ENCODE peak calls at places on chromosomes 3 and 15, in ten cellular contexts. S is endothelial cell, E is NCI-H82, L is GM12865, G is right atrium auricular region, K is EL, D is kidney epithelial cell, Z is Kasumi-1, J is GM13976, U is brain microvascular endothelial cell. F is an unnamed sample.

GRCh38 chr3:63964287-63965073 is 52.3 kb upstream of the SCAANT1 start:
- DNase-seq in L (peak), S (no peak), K (no peak), D (no peak), J (no peak), G (no peak), Z (no peak), U (no peak), E (peak), F (no peak)

GRCh38 chr15:63524316-63525015 is 20.1 kb downstream of the USP3 start:
- DNase-seq in L (no peak), J (no peak), G (no peak), E (no peak), D (no peak), Z (no peak), K (no peak), U (no peak), S (no peak), F (no peak)

GRCh38 chr15:45489690-45490238 is 32.8 kb downstream of the SLC30A4 start:
- DNase-seq in S (no peak), L (no peak), G (no peak), J (no peak), D (no peak), Z (no peak), E (no peak), K (no peak), U (no peak), F (no peak)

GRCh38 chr15:100902436-100903190 is 16.5 kb upstream of the LRRK1 start:
- DNase-seq in K (peak), S (no peak), U (peak), G (peak), D (peak), J (peak), Z (peak), E (peak), L (peak), F (peak)

GRCh38 chr3:134035836-134036235 is 6.1 kb upstream of the SLCO2A1 start:
- DNase-seq in E (no peak), S (no peak), Z (no peak), D (no peak), L (no peak), K (no peak), U (no peak), G (peak), J (no peak), F (no peak)

GRCh38 chr3:133754973-133755828 is 9.0 kb downstream of the TF start:
- DNase-seq in Z (no peak), S (no peak), G (no peak), E (no peak), L (no peak), K (no peak), U (no peak), D (no peak), J (no peak), F (no peak)

GRCh38 chr15:52050416-52050815 is 31.4 kb downstream of the MAPK6 start:
- DNase-seq in G (no peak), K (peak), Z (no peak), E (no peak), U (no peak), J (no peak), D (no peak), L (no peak), S (no peak), F (no peak)

GRCh38 chr3:125220681-125221429 is 8.3 kb upstream of the SLC12A8 start:
- DNase-seq in E (no peak), D (no peak), U (no peak), S (no peak), L (no peak), Z (no peak), G (no peak), J (no peak), K (peak), F (no peak)

GRCh38 chr3:107987036-107987557 is 103.7 kb downstream of the CD47 start:
- DNase-seq in K (peak), E (peak), G (peak), L (no peak), D (no peak), S (no peak), U (peak), J (no peak), Z (no peak), F (no peak)

GRCh38 chr3:169923189-169923588 is 11.8 kb downstream of the SAMD7 start:
- DNase-seq in G (peak), K (no peak), U (no peak), S (no peak), E (peak), L (no peak), J (no peak), D (no peak), Z (no peak), F (no peak)

GRCh38 chr3:129490273-129490675 is 38.2 kb upstream of the RHO start:
- DNase-seq in J (peak), G (peak), D (peak), S (peak), E (peak), K (peak), Z (peak), L (peak), U (peak), F (peak)

GRCh38 chr15:84734794-84735479 is 13.5 kb upstream of the ZNF592 start:
- DNase-seq in S (peak), J (peak), D (peak), L (peak), U (peak), Z (peak), K (peak), G (no peak), E (peak), F (peak)

GRCh38 chr15:66042624-66043023 is 173.3 kb downstream of the RAB11A start:
- DNase-seq in Z (no peak), J (no peak), K (no peak), L (no peak), E (no peak), S (no peak), G (no peak), U (no peak), D (no peak), F (no peak)

GRCh38 chr3:80283783-80284182 is 516.0 kb upstream of the ROBO1 start:
- DNase-seq in Z (no peak), E (no peak), L (no peak), S (no peak), U (no peak), J (no peak), K (no peak), D (no peak), G (no peak), F (no peak)

GRCh38 chr3:106819445-106819844 is 557.8 kb upstream of the CCDC54 start:
- DNase-seq in S (no peak), Z (no peak), L (no peak), E (peak), J (no peak), K (no peak), G (no peak), D (no peak), U (no peak), F (no peak)

GRCh38 chr3:60917136-60917535 is 334.1 kb downstream of the FHIT start:
- DNase-seq in U (no peak), D (no peak), Z (no peak), K (no peak), E (peak), L (no peak), S (no peak), J (no peak), G (no peak), F (no peak)

GRCh38 chr15:33756950-33757349 is 211.3 kb upstream of the CHRM5 start:
- DNase-seq in U (no peak), J (no peak), K (no peak), G (no peak), S (no peak), D (no peak), L (no peak), Z (no peak), E (no peak), F (no peak)

GRCh38 chr3:29643034-29643425 is 362.2 kb downstream of the RBMS3 start:
- DNase-seq in E (peak), L (peak), U (no peak), J (no peak), G (no peak), D (no peak), Z (no peak), S (no peak), K (no peak), F (no peak)

GRCh38 chr3:24608701-24609387 is 114.2 kb upstream of the THRB start:
- DNase-seq in L (no peak), G (no peak), D (no peak), K (no peak), E (no peak), U (no peak), S (no peak), Z (no peak), J (no peak), F (no peak)

GRCh38 chr3:194344012-194344411 is 7.1 kb downstream of the CPN2 start:
- DNase-seq in U (peak), L (peak), E (peak), G (peak), D (no peak), S (peak), K (peak), Z (peak), J (peak), F (peak)

GRCh38 chr15:63332367-63333078 is 49.1 kb downstream of the CA12 start:
- DNase-seq in E (no peak), K (peak), Z (no peak), S (no peak), U (peak), G (no peak), D (peak), L (no peak), J (no peak), F (no peak)